ENCODE peak calls at places on chromosomes 2 and 18, in four cellular contexts. N is vagina, F is K562, O is transverse colon. B is an unnamed sample. For H3K9me3, the result is how much of the 10 kb centered on the place peaks cover.

GRCh38 chr2:48799605-48800004 is 44.1 kb upstream of the LHCGR start:
- DNase-seq in N (no peak), F (no peak), O (no peak), B (no peak)

GRCh38 chr2:238055841-238056240 is 5.0 kb upstream of the SCLY start:
- DNase-seq in N (no peak), F (no peak), O (no peak), B (no peak)

GRCh38 chr18:10953672-10954071 is 195.7 kb downstream of the PIEZO2 start:
- DNase-seq in N (no peak), F (no peak), O (peak), B (no peak)

GRCh38 chr2:30255466-30256408 is 24.4 kb downstream of the LBH start:
- DNase-seq in N (no peak), F (no peak), O (no peak), B (no peak)

GRCh38 chr2:68799615-68800400 is 65.2 kb downstream of the ARHGAP25 start:
- DNase-seq in N (no peak), F (no peak), O (no peak), B (no peak)

GRCh38 chr2:140893685-140894084 is 1237.1 kb downstream of the LRP1B start:
- DNase-seq in N (no peak), F (no peak), O (no peak), B (no peak)

GRCh38 chr2:190837991-190838390 is 42.6 kb upstream of the GLS start:
- DNase-seq in N (no peak), F (no peak), O (no peak), B (no peak)

GRCh38 chr2:198168651-198169050 is 364.3 kb downstream of the PLCL1 start:
- DNase-seq in N (no peak), F (no peak), O (no peak), B (no peak)

GRCh38 chr2:55418512-55419235 is 982 bp downstream of the CCDC88A start:
- DNase-seq in N (no peak), F (peak), O (no peak), B (no peak)

GRCh38 chr2:174992886-174993285 is 12.3 kb downstream of the CHN1 start:
- DNase-seq in N (no peak), F (no peak), O (no peak), B (no peak)

GRCh38 chr18:79260510-79260909 is 135.2 kb upstream of the NFATC1 start:
- DNase-seq in N (no peak), F (no peak), O (no peak), B (no peak)

GRCh38 chr18:57891707-57892391 is 88.7 kb upstream of the ATP8B1 start:
- DNase-seq in N (no peak), F (no peak), O (no peak), B (no peak)

GRCh38 chr2:47513981-47514520 is 111.1 kb downstream of the MSH2 start:
- DNase-seq in N (no peak), F (no peak), O (no peak), B (no peak)

GRCh38 chr2:37203708-37204107 is 7.4 kb downstream of the CEBPZOS start:
- DNase-seq in N (no peak), F (no peak), O (no peak), B (no peak)

GRCh38 chr2:37201208-37201607 is 4.9 kb downstream of the CEBPZOS start:
- DNase-seq in N (no peak), F (no peak), O (no peak), B (no peak)

GRCh38 chr2:37201766-37202165 is 5.5 kb downstream of the CEBPZOS start:
- DNase-seq in N (no peak), F (peak), O (no peak), B (no peak)

GRCh38 chr2:37211212-37211611 is 14.9 kb downstream of the CEBPZOS start:
- DNase-seq in N (no peak), F (no peak), O (no peak), B (no peak)

DNA sequence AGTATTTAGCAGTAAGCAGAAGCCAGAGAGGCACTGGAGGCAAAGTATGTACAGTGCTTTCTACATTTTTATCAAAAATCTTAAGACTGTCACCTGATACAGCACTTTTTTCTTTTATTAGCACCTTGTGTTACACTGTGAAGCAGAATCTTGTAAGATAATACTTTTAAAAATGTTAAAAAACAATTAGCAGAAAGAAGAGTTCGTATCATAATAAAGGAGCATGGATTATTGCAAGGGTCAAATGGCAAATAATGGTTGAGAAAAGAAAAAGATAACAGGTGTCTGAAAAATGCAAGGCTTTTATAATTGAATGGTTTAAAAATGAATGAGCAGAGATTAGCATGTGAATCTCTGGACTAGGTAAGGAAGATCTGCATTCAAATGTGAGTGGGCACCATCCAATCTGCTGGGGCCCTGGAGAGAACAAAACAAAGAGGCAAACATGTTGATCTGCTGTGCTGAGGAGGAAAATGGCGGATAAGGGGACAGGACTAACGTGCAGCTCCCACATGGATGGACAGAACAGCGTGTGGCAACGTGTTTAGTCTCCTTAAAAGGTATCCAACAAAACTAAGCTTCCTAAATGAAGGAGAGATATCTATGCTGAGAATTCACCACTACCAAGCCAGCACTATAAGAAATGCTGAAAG is 9.5 kb downstream of the CEBPZOS start:
- DNase-seq in N (no peak), F (no peak), O (no peak), B (no peak)
- H3K9me3 ChIP-seq in N (under half), F (under half), O (under half), B (under half)

GRCh38 chr2:180156651-180157050 is 149.6 kb upstream of the CWC22 start:
- DNase-seq in N (no peak), F (no peak), O (no peak), B (no peak)

GRCh38 chr2:180158961-180159360 is 151.9 kb upstream of the CWC22 start:
- DNase-seq in N (no peak), F (no peak), O (no peak), B (no peak)

GRCh38 chr2:180159921-180160320 is 152.8 kb upstream of the CWC22 start:
- DNase-seq in N (no peak), F (no peak), O (no peak), B (no peak)

GRCh38 chr2:180161415-180161814 is 154.3 kb upstream of the CWC22 start:
- DNase-seq in N (no peak), F (no peak), O (no peak), B (no peak)
- TF ChIP-seq POLR2AphosphoS5 in N (no peak), F (no peak), O (no peak), B (no peak)

GRCh38 chr2:168600970-168601369 is 144.9 kb downstream of the CERS6 start:
- DNase-seq in N (no peak), F (no peak), O (no peak), B (no peak)

GRCh38 chr2:168604252-168604651 is 148.2 kb downstream of the CERS6 start:
- DNase-seq in N (no peak), F (no peak), O (no peak), B (no peak)

GRCh38 chr2:168602846-168603406 is 146.9 kb downstream of the CERS6 start:
- DNase-seq in N (no peak), F (no peak), O (no peak), B (no peak)

GRCh38 chr2:168601739-168602138 is 145.7 kb downstream of the CERS6 start:
- DNase-seq in N (no peak), F (no peak), O (no peak), B (no peak)

DNA sequence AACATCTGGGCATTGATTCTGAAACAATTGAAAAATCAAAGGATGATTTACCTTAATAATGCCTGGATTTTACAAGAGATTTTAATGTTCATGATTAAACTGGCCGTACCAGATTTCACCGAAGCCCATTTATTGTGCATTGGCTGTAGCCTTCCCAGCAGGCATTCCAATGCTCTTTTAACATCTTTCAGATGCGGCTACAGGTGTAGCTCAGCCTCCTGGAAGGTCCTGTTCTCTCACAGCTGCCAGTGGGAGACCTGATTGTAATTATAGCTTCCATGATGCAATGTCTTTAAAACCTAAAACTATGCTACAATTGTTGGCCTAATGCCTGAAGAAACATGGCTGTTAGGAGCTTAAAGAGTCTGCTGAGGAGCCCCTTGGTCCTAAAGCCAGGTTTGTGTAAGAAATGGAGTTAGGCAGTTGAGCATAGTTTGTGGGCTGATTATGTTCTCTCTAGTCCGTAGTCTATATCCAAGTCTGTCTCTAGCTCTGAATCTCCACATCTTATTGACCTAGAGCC is 147.4 kb downstream of the CERS6 start:
- DNase-seq in N (no peak), F (no peak), O (no peak), B (no peak)
- H3K9me3 ChIP-seq in N (under half), F (under half), O (under half), B (under half)

GRCh38 chr18:60060578-60060977 is 160.8 kb downstream of the PMAIP1 start:
- DNase-seq in N (no peak), F (no peak), O (no peak), B (no peak)
- TF ChIP-seq POLR2AphosphoS5 in N (no peak), F (no peak), O (no peak), B (no peak)

DNA sequence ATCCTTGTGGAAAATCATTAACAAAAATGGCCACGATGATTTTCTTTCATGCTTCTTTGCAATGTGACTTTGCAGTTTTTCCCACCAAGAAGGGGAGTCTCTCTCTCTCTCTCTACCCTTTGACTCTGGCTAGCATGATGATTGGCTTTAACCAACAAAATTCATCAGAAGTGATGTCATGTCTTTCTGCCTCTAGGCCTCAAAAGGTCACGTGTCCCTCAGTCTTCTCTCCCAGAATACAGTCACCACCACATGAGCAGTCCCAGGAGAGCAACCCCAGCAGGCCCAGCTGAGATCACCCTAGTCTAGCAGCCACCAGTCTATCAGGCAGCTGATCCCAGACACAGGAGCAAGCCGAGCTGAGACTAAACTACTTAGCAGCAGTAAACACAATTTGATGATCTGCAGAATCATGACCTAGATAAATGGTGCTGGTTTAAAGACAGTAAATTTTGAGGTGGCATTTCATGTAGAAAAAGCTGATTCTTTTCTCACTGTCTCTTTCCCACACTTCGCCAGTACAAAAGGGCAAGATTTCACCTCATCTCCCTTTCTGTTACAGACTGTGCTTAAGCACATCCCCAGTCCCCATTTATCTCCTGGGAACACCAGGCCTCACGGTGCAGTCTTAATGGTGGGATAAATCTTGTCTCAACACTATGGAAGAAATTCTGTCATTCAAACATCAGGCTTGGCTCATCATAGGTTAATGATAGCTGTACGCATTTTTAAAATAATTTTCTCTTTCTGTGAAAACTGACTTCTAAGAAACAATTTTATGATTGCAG is 132.7 kb downstream of the SCG2 start:
- DNase-seq in N (no peak), F (no peak), O (peak), B (peak)
- H3K9me3 ChIP-seq in N (under half), F (under half), O (under half), B (under half)

GRCh38 chr2:45964945-45965344 is 313.5 kb downstream of the PRKCE start:
- DNase-seq in N (no peak), F (no peak), O (no peak), B (no peak)

GRCh38 chr2:45965841-45966498 is 314.5 kb downstream of the PRKCE start:
- DNase-seq in N (peak), F (no peak), O (no peak), B (peak)

GRCh38 chr2:45962522-45962921 is 311.0 kb downstream of the PRKCE start:
- DNase-seq in N (peak), F (no peak), O (no peak), B (peak)

GRCh38 chr2:45963816-45964215 is 312.3 kb downstream of the PRKCE start:
- DNase-seq in N (peak), F (no peak), O (no peak), B (peak)

DNA sequence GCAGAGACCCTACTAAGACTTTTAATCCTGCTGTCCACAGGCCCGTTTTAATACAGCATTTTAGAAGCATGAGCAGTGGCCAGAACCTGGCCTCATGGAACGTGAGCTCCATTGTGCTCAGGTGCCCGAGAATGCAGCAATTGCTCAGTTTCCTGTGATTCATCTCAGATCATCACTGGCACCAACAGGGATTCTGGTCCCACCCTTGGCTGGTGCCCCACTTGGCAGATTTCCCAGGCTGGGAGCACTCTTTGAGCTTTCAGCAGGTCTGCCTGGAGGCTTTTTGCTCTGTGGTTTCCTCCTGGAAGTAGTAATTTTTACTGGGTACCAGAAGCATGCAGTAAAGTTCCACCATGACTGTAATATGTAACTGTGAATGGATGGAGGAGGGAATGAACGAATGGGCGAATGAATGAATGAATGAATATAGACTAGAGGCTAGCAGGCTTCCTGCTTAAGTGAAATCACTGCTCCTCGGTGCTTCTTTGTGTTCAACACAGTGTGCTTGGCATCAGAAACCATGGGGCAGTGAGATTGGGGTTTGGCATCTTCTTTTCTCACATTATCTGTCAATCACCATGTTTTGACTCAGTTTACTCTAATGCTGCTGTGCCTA is 312.9 kb downstream of the PRKCE start:
- DNase-seq in N (peak), F (no peak), O (peak), B (peak)
- TF ChIP-seq POLR2AphosphoS5 in N (peak), F (no peak), O (peak), B (peak)

GRCh38 chr2:80217446-80217845 is 87.1 kb downstream of the LRRTM1 start:
- DNase-seq in N (no peak), F (no peak), O (no peak), B (no peak)
- H3K9me3 ChIP-seq in N (under half), F (under half), O (under half), B (under half)

DNA sequence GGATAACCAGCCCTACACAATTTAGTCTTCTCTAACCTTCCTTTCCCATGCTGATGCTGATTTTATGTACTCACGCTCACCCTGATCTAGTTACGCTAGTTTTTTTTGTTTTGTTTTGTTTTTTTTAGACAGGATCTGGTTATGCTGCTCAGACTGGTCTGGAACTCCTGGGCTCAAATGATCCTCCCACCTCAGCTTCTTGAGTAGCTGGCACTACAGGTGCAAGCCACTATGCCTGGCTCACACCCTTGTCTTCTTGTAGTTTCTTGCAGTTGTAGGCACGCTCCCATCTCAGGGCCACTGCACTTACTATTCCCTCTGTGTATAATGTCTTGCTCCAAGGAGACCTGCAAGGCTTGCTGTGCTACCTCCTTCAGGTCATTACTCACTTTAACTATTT is 6.2 kb downstream of the PELI1 start:
- DNase-seq in N (no peak), F (no peak), O (no peak), B (no peak)
- TF ChIP-seq POLR2AphosphoS5 in N (no peak), F (no peak), O (no peak), B (no peak)

DNA sequence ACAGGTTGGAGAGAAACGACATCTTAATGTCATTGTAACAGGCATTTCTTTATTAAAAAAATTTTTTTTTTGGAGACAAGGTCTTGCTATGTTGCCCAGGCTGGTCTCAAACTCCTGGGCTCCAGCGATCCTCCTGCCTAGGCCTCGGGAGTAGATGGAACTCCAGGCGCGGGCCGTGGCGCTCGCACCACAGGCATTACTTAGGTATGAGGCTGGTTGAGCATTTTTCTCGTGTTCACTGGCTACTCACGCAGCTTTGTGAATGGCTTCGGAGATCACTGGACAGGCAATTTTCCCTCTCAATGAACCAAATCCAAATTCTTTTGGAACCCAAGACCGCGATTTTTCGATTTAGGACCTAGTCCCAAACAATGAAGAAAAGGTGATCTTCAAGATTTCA is 800 bp upstream of the TCF7L1 start:
- DNase-seq in N (no peak), F (no peak), O (no peak), B (no peak)
- H3K9me3 ChIP-seq in N (under half), F (under half), O (under half), B (under half)